ENCODE peak calls at places on chromosomes 5 and 9, in four cellular contexts. One of them, this sample, is unnamed.

GRCh38 chr5:98810206-98810605 is 36.7 kb downstream of the RGMB start:
- DNase-seq in endothelial cell of umbilical vein: no peak
- DNase-seq in PC-3: no peak
- DNase-seq in cardiac muscle cell: no peak
- DNase-seq in this sample: no peak

GRCh38 chr5:149450199-149450598 is 71.1 kb upstream of the IL17B start:
- DNase-seq in PC-3: no peak
- DNase-seq in cardiac muscle cell: peak; percentile 91
- DNase-seq in endothelial cell of umbilical vein: peak; percentile 96
- DNase-seq in this sample: no peak

GRCh38 chr5:80269991-80270438 is 14.2 kb upstream of the SERINC5 start:
- DNase-seq in PC-3: no peak
- DNase-seq in endothelial cell of umbilical vein: no peak
- DNase-seq in cardiac muscle cell: no peak
- DNase-seq in this sample: no peak

GRCh38 chr5:63022403-63022802 is 443.8 kb downstream of the LRRC70 start:
- DNase-seq in endothelial cell of umbilical vein: no peak
- DNase-seq in cardiac muscle cell: no peak
- DNase-seq in PC-3: no peak
- DNase-seq in this sample: no peak

GRCh38 chr9:123556464-123557435 is 200.8 kb downstream of the CRB2 start:
- DNase-seq in endothelial cell of umbilical vein: no peak
- DNase-seq in cardiac muscle cell: no peak
- DNase-seq in PC-3: no peak
- DNase-seq in this sample: no peak

GRCh38 chr5:3032513-3032912 is 281.0 kb upstream of the IRX2 start:
- DNase-seq in endothelial cell of umbilical vein: no peak
- DNase-seq in cardiac muscle cell: no peak
- DNase-seq in PC-3: no peak
- DNase-seq in this sample: no peak

GRCh38 chr9:134296301-134297081 is 29.8 kb upstream of the RXRA start:
- DNase-seq in cardiac muscle cell: no peak
- DNase-seq in PC-3: no peak
- DNase-seq in endothelial cell of umbilical vein: no peak
- DNase-seq in this sample: no peak

GRCh38 chr9:12658531-12659209 is 34.5 kb upstream of the TYRP1 start:
- DNase-seq in endothelial cell of umbilical vein: no peak
- DNase-seq in cardiac muscle cell: no peak
- DNase-seq in PC-3: no peak
- DNase-seq in this sample: peak; percentile 55

GRCh38 chr5:168712280-168712924 is 133.2 kb upstream of the PANK3 start:
- DNase-seq in endothelial cell of umbilical vein: peak; percentile 55
- DNase-seq in cardiac muscle cell: peak; percentile 96
- DNase-seq in PC-3: peak; percentile 90
- DNase-seq in this sample: no peak

GRCh38 chr9:68974431-68974830 is 39.5 kb downstream of the PRKACG start:
- DNase-seq in endothelial cell of umbilical vein: no peak
- DNase-seq in cardiac muscle cell: no peak
- DNase-seq in PC-3: no peak
- DNase-seq in this sample: no peak

GRCh38 chr9:136483589-136484152 is 831 bp upstream of the SEC16A start:
- DNase-seq in cardiac muscle cell: peak; percentile 89
- DNase-seq in PC-3: peak; percentile 89
- DNase-seq in endothelial cell of umbilical vein: peak; percentile 92
- DNase-seq in this sample: peak; percentile 95

GRCh38 chr9:32348289-32348688 is 36.2 kb upstream of the ACO1 start:
- DNase-seq in PC-3: no peak
- DNase-seq in cardiac muscle cell: peak; percentile 71
- DNase-seq in endothelial cell of umbilical vein: no peak
- DNase-seq in this sample: no peak

GRCh38 chr5:28014779-28015178 is 976.4 kb upstream of the CDH9 start:
- DNase-seq in PC-3: peak; percentile 53
- DNase-seq in endothelial cell of umbilical vein: no peak
- DNase-seq in cardiac muscle cell: peak; percentile 14
- DNase-seq in this sample: no peak

GRCh38 chr9:30349526-30350513 is 2034.6 kb upstream of the ACO1 start:
- DNase-seq in PC-3: no peak
- DNase-seq in endothelial cell of umbilical vein: no peak
- DNase-seq in cardiac muscle cell: no peak
- DNase-seq in this sample: no peak

GRCh38 chr5:146965781-146966659 is 87.5 kb upstream of the PPP2R2B start:
- DNase-seq in PC-3: peak; percentile 83
- DNase-seq in cardiac muscle cell: peak; percentile 86
- DNase-seq in endothelial cell of umbilical vein: peak; percentile 74
- DNase-seq in this sample: no peak

GRCh38 chr9:104025109-104025508 is 69.0 kb upstream of the SMC2 start:
- DNase-seq in PC-3: no peak
- DNase-seq in endothelial cell of umbilical vein: no peak
- DNase-seq in cardiac muscle cell: peak; percentile 1
- DNase-seq in this sample: no peak

GRCh38 chr5:39758426-39758825 is 333.6 kb upstream of the DAB2 start:
- DNase-seq in PC-3: no peak
- DNase-seq in endothelial cell of umbilical vein: no peak
- DNase-seq in cardiac muscle cell: peak; percentile 32
- DNase-seq in this sample: no peak

GRCh38 chr9:8036914-8037524 is 237.4 kb upstream of the DMAC1 start:
- DNase-seq in PC-3: no peak
- DNase-seq in cardiac muscle cell: no peak
- DNase-seq in endothelial cell of umbilical vein: no peak
- DNase-seq in this sample: no peak

GRCh38 chr9:125649315-125649714 is 57.7 kb downstream of the MAPKAP1 start:
- DNase-seq in endothelial cell of umbilical vein: peak; percentile 92
- DNase-seq in PC-3: peak; percentile 85
- DNase-seq in cardiac muscle cell: peak; percentile 65
- DNase-seq in this sample: no peak

GRCh38 chr9:32828861-32829260 is 45.5 kb downstream of the TMEM215 start:
- DNase-seq in endothelial cell of umbilical vein: no peak
- DNase-seq in PC-3: no peak
- DNase-seq in cardiac muscle cell: no peak
- DNase-seq in this sample: no peak

DNA sequence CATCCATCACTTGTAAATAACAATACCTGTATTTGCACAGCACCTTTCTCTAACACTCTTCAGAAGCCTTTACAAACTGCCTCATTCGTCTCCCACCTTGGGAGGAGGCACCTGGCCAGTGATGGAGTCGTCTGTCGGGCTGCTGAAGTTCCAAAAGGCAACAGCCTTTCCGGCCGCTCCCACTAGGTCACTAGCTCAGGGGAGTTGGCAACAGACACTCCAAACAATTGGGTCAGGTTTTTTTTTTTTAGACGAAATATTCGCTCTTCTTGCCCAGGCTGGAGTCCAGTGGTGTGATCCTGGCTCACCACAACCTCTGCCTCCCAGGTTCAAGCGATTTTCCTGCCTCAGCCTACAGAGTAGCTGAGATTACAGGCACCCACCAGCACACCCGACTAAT is 4.0 kb downstream of the DAP start:
- DNase-seq in PC-3: no peak
- DNase-seq in endothelial cell of umbilical vein: no peak
- DNase-seq in cardiac muscle cell: no peak
- DNase-seq in this sample: no peak
- H3K4me1 ChIP-seq in PC-3: peaks cover 37% of the 10 kb centered on the region
- H3K4me1 ChIP-seq in endothelial cell of umbilical vein: peaks cover 16% of the 10 kb centered on the region
- H3K4me1 ChIP-seq in cardiac muscle cell: peaks cover 5% of the 10 kb centered on the region
- H3K4me1 ChIP-seq in this sample: peaks cover 16% of the 10 kb centered on the region

DNA sequence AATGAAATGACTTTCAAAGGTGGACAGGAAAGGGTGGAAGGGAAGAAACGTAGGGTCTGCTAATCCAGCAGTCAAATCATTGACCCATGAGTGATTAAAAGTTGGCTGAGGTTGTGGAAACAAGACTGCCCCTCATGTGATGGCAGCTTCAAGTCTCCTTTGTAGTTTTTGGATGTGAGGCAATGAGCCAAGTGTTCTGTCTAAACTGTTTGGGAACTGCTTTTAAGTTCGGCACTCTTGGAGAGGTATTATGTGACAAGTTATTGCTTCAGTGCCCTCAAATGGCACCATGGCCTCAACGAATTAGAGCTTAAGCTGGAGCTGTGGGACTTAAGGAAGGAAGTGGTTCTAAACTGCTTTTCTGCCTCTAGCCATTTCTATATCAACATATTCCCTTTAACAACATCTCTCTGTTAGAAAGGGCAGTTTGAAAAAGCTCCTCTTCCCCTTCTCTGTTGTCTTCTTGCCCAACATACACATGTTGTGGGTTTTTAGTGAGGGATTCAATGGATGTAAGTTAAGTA is 227.7 kb downstream of the RFK start:
- DNase-seq in endothelial cell of umbilical vein: peak; percentile 6
- DNase-seq in PC-3: no peak
- DNase-seq in cardiac muscle cell: no peak
- DNase-seq in this sample: no peak
- H3K27ac ChIP-seq in endothelial cell of umbilical vein: no peak overlapping the region
- H3K27ac ChIP-seq in PC-3: no peak overlapping the region
- H3K27ac ChIP-seq in cardiac muscle cell: no peak overlapping the region
- H3K27ac ChIP-seq in this sample: no peak overlapping the region

DNA sequence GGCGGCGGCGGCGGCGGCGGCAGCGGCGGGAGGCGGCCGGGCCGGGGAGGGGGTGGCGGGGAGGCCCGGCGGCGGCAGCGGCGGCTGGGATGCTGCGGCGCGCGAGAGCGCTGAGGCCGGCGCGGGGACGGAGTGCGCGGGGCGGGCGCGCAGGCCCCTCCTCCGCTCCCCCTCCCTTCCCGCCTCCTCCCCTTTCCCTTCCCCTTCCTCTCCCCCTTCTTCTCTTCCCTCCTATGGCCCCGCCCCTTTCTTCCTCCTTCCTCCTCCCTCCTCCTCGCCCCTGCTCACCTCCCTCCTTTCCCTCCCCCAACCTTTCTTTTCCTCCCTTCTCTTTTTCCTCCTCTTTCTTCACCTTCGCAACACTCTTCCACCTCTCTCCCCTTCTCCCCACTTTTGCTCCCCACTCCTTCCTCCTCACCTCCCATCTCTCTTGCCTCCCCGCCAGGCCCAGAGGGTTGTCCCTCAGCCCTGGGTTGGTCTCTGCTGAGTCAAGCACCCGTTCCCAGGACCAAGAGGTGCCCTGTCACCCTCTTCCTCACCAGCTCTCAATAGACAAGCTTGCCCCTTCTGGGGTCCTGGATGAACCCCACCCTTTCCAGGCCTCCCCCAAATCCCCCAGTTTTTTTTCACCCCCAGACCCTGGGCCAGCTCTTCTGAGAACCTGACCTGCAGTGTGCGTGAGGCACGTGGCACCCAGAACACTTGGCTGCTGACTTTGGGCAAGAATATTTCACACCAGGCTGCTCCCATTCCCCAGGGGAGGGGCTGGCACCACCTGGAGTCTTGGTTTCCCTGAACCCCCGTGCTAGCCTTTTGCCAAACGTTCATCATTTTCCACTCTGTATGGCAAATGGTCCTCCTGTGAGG is at the start of gene SEMA4D:
- DNase-seq in PC-3: peak; percentile 58
- DNase-seq in endothelial cell of umbilical vein: peak; percentile 45
- DNase-seq in cardiac muscle cell: peak; percentile 66
- DNase-seq in this sample: no peak
- H3K4me1 ChIP-seq in PC-3: peaks cover 9% of the 10 kb centered on the region
- H3K4me1 ChIP-seq in endothelial cell of umbilical vein: peaks cover 4% of the 10 kb centered on the region
- H3K4me1 ChIP-seq in cardiac muscle cell: peaks cover 27% of the 10 kb centered on the region
- H3K4me1 ChIP-seq in this sample: no peaks in the 10 kb centered on the region

DNA sequence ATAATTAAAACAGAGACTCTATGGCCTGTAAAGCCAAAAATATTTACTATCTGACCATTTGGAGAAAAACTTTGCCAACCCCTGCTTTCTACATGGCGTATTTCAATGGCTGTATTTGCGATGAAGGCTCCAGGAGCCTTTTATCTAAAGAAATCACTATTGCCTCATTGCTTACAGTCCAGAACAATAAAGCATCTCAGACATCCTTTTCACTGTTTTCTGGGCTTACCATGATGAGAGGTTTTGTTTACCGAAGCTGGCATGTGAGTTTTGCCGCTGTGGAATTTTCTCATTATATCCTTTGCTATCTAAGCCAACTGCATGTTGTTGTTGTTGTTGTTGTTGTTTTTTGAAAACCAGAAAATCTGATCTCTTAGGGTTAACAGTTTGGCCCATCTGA is 13.9 kb downstream of the PALM2AKAP2 start:
- DNase-seq in cardiac muscle cell: no peak
- DNase-seq in PC-3: no peak
- DNase-seq in endothelial cell of umbilical vein: no peak
- DNase-seq in this sample: no peak
- H3K27ac ChIP-seq in cardiac muscle cell: peak overlapping the region; percentile 78
- H3K27ac ChIP-seq in PC-3: peak overlapping the region; percentile 51
- H3K27ac ChIP-seq in endothelial cell of umbilical vein: no peak overlapping the region
- H3K27ac ChIP-seq in this sample: no peak overlapping the region

GRCh38 chr5:34919077-34919476 is 3.6 kb downstream of the BRIX1 start:
- DNase-seq in cardiac muscle cell: no peak
- DNase-seq in endothelial cell of umbilical vein: no peak
- DNase-seq in PC-3: no peak
- DNase-seq in this sample: no peak
- H3K4me1 ChIP-seq in cardiac muscle cell: peaks cover 9% of the 10 kb centered on the region
- H3K4me1 ChIP-seq in endothelial cell of umbilical vein: peaks cover 31% of the 10 kb centered on the region
- H3K4me1 ChIP-seq in PC-3: peaks cover 45% of the 10 kb centered on the region
- H3K4me1 ChIP-seq in this sample: peaks cover 10% of the 10 kb centered on the region

This sample was measured in pancreas.